ENCODE peak calls at places on chromosome 16, in nine cellular contexts. J is heart right ventricle, K is kidney epithelial cell, I is ACHN, P is heart left ventricle, F is Kasumi-1, N is astrocyte of the spinal cord, G is Caki2, S is NCI-H2029. L is an unnamed sample.

GRCh38 chr16:57608462-57609113 is 19.8 kb upstream of the ADGRG1 start:
- DNase-seq in J (no peak), K (no peak), I (no peak), P (no peak), F (no peak), N (no peak), G (no peak), S (no peak), L (no peak)

GRCh38 chr16:78434401-78434800 is 334.9 kb downstream of the WWOX start:
- DNase-seq in J (no peak), K (peak), I (no peak), P (no peak), F (no peak), N (no peak), G (no peak), S (no peak), L (no peak)

GRCh38 chr16:27436921-27437650 is 35.1 kb downstream of the IL21R start:
- DNase-seq in J (no peak), K (no peak), I (no peak), P (no peak), F (no peak), N (no peak), G (no peak), S (no peak), L (no peak)

GRCh38 chr16:86089986-86090385 is 191.0 kb downstream of the IRF8 start:
- DNase-seq in J (no peak), K (no peak), I (no peak), P (no peak), F (no peak), N (no peak), G (no peak), S (no peak), L (no peak)

GRCh38 chr16:57380671-57381462 is 8.6 kb downstream of the CX3CL1 start:
- DNase-seq in J (peak), K (no peak), I (peak), P (no peak), F (no peak), N (peak), G (no peak), S (no peak), L (peak)

GRCh38 chr16:57409870-57410585 is 5.5 kb downstream of the CCL17 start:
- DNase-seq in J (no peak), K (no peak), I (no peak), P (no peak), F (no peak), N (no peak), G (peak), S (peak), L (no peak)

GRCh38 chr16:4593069-4593468 is 21.6 kb downstream of the UBALD1 start:
- DNase-seq in J (no peak), K (no peak), I (no peak), P (no peak), F (no peak), N (peak), G (no peak), S (no peak), L (no peak)

GRCh38 chr16:1626776-1627175 is 14.6 kb downstream of the CRAMP1 start:
- DNase-seq in J (no peak), K (no peak), I (no peak), P (no peak), F (no peak), N (no peak), G (no peak), S (no peak), L (no peak)

GRCh38 chr16:88914750-88915368 is 48.4 kb upstream of the PABPN1L start:
- DNase-seq in J (peak), K (no peak), I (no peak), P (no peak), F (no peak), N (no peak), G (no peak), S (no peak), L (no peak)